ENCODE peak calls at places on chromosomes 5 and 9, in six cellular contexts. J is prostate gland, I is endothelial cell of umbilical vein, O is transverse colon, R is breast epithelium, B is suprapubic skin. F is an unnamed sample.

GRCh38 chr5:2293906-2294305 is 411.2 kb upstream of the IRX4 start:
- DNase-seq in R (no peak), O (no peak), I (no peak), B (no peak), J (no peak), F (no peak)

GRCh38 chr5:93964421-93964820 is 223.0 kb upstream of the POU5F2 start:
- DNase-seq in J (no peak), O (no peak), R (no peak), I (no peak), B (no peak), F (no peak)

GRCh38 chr5:78997090-78997489 is 12.0 kb upstream of the ARSB start:
- DNase-seq in O (no peak), R (no peak), I (no peak), J (no peak), B (no peak), F (no peak)

GRCh38 chr5:72842816-72843215 is 26.4 kb downstream of the TNPO1 start:
- DNase-seq in O (peak), B (no peak), J (no peak), I (peak), R (no peak), F (no peak)

GRCh38 chr5:463952-464351 is 21.0 kb downstream of the EXOC3 start:
- DNase-seq in R (no peak), J (no peak), O (peak), B (peak), I (no peak), F (no peak)

GRCh38 chr5:36090033-36090432 is 23.4 kb upstream of the UGT3A2 start:
- DNase-seq in O (no peak), J (no peak), R (no peak), I (peak), B (no peak), F (no peak)

GRCh38 chr5:141521244-141521781 is 32.4 kb downstream of the PCDHGC5 start:
- DNase-seq in I (peak), J (no peak), O (peak), B (no peak), R (peak), F (no peak)

GRCh38 chr9:35518981-35519679 is 29.2 kb downstream of the RUSC2 start:
- DNase-seq in R (peak), I (peak), J (no peak), O (no peak), B (no peak), F (no peak)

GRCh38 chr5:76547242-76547890 is 75.8 kb downstream of the F2RL2 start:
- DNase-seq in I (no peak), J (peak), B (no peak), R (no peak), O (no peak), F (peak)

GRCh38 chr5:78509884-78510769 is 138.4 kb downstream of the LHFPL2 start:
- DNase-seq in J (peak), B (peak), O (peak), R (peak), I (peak), F (peak)

GRCh38 chr5:79750611-79751510 is 61.2 kb downstream of the CMYA5 start:
- DNase-seq in I (no peak), O (no peak), B (no peak), J (no peak), R (no peak), F (no peak)

GRCh38 chr9:129437626-129438323 is 183.1 kb downstream of the C9orf50 start:
- DNase-seq in O (no peak), J (no peak), I (no peak), R (no peak), B (no peak), F (no peak)

GRCh38 chr5:61466017-61466416 is 134.0 kb downstream of the ZSWIM6 start:
- DNase-seq in B (no peak), I (no peak), J (no peak), O (no peak), R (no peak), F (no peak)

GRCh38 chr5:65880673-65881072 is 45.7 kb upstream of the ERBIN start:
- DNase-seq in R (no peak), J (no peak), I (no peak), O (no peak), B (no peak), F (no peak)

GRCh38 chr9:91771027-91771426 is 179.0 kb downstream of the ROR2 start:
- DNase-seq in J (no peak), I (no peak), R (no peak), O (peak), B (no peak), F (no peak)

GRCh38 chr9:89759563-89759962 is 154.8 kb downstream of the GADD45G start:
- DNase-seq in B (no peak), R (peak), I (no peak), O (no peak), J (no peak), F (no peak)

GRCh38 chr9:89755835-89756234 is 151.0 kb downstream of the GADD45G start:
- DNase-seq in B (no peak), O (no peak), I (no peak), R (no peak), J (no peak), F (no peak)

GRCh38 chr9:89756891-89757537 is 152.2 kb downstream of the GADD45G start:
- DNase-seq in O (no peak), R (peak), B (no peak), I (no peak), J (no peak), F (no peak)

GRCh38 chr9:89760123-89760522 is 155.3 kb downstream of the GADD45G start:
- DNase-seq in I (no peak), O (no peak), B (no peak), R (no peak), J (no peak), F (no peak)

GRCh38 chr9:89757776-89758528 is 153.1 kb downstream of the GADD45G start:
- DNase-seq in B (no peak), R (no peak), O (no peak), J (no peak), I (no peak), F (no peak)
- TF ChIP-seq POLR2A in B (no peak), R (no peak), O (no peak), J (no peak), I (no peak), F (no peak)

GRCh38 chr5:181053760-181054122 is 13.7 kb downstream of the BTNL9 start:
- DNase-seq in R (no peak), B (no peak), O (no peak), J (no peak), I (no peak), F (no peak)
- TF ChIP-seq POLR2AphosphoS5 in R (peak), B (no peak), O (no peak), J (no peak), I (no peak), F (no peak)

GRCh38 chr5:154937718-154938466 is at the start of gene GEMIN5:
- DNase-seq in B (peak), I (peak), R (peak), J (peak), O (peak), F (peak)
- TF ChIP-seq POLR2A in B (peak), I (no peak), R (no peak), J (peak), O (peak), F (peak)

DNA sequence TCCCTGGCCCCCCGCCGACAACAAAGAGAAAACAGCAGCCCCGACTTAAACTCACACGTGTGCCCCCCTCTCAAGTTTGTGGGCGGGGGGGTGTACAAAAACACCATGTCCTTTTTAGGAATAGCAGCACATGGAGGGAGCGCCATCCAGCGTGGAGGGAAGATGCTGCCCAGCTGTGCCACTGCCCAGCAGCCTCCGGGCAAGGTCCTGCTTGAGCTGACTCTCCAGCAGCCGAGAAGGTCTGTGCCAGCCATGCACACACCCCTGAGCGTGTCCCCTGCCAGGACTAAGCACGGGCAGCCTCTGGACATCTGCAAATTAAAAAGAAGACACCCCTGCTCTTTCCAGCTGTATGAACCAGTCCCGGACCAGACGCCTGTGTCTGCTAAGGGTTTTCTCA is 96.7 kb downstream of the OLFM1 start:
- DNase-seq in R (no peak), J (no peak), O (no peak), B (no peak), I (no peak), F (no peak)
- TF ChIP-seq POLR2AphosphoS5 in R (no peak), J (no peak), O (no peak), B (no peak), I (no peak), F (no peak)

GRCh38 chr5:115542651-115543364 is 1.8 kb downstream of the FEM1C start:
- DNase-seq in J (no peak), R (no peak), I (peak), O (no peak), B (no peak), F (no peak)

GRCh38 chr5:115542076-115542475 is 2.5 kb downstream of the FEM1C start:
- DNase-seq in B (no peak), J (no peak), I (peak), O (no peak), R (no peak), F (no peak)

GRCh38 chr5:115544371-115545064 is at the start of gene FEM1C:
- DNase-seq in J (peak), R (peak), I (peak), O (peak), B (peak), F (peak)

GRCh38 chr5:115543931-115544370 is 624 bp downstream of the FEM1C start:
- DNase-seq in O (peak), I (peak), R (peak), J (peak), B (no peak), F (no peak)

DNA sequence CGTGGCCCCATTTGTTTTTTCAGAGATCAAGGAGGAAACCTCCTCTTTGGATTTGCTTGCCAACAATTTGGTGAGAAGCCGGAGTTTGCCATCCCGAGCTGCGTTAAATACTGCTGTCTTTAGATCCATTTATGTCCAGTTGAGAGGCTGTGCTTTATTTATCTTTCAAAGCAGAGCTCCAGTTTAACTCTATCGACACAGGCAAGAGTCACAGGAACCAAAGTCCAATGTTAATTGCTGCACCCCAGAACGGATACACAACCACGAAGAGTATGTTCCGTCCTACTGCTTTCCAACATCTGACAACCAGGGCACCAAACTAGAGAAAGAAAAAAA is 1.2 kb downstream of the FEM1C start:
- DNase-seq in B (no peak), I (no peak), J (peak), O (peak), R (no peak), F (no peak)
- TF ChIP-seq POLR2A in B (no peak), I (no peak), J (no peak), O (peak), R (no peak), F (no peak)

DNA sequence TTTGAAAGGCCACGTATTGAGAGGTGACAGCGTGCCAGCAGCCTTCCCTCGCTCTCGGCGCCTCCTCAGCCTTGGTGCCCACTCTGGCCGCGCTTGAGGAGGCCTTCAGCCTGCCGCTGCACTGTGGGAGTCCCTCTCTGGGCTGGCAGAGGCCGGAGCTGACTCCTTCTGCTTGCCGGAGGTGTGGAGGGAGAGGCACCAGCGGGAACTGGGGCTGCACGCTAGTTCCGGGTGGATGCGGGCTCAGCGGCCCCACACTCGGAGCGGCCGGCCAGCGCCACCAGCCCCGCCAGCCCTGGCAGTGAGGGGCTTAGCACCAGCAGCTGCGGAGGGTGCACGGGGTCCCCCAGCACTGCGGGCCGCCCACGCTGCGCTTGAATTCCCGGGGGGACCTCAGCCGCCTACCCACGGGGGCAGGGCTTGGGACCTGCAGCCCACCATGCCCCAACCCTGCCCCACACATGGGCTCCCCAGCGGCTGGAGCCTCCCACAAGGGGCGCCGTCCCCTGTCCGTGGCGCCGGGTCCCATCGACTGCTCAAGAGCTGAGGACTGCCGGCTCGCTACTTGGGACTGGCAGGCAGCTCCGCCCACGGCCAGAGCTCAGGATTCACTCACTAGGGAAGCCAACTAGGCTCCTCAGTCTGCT is 4.4 kb upstream of the OTULINL start:
- DNase-seq in R (no peak), I (no peak), B (no peak), O (no peak), J (no peak), F (no peak)
- TF ChIP-seq POLR2AphosphoS5 in R (no peak), I (no peak), B (no peak), O (no peak), J (no peak), F (no peak)

F was measured in GM12891.